ENCODE peak calls at places on chromosomes 12 and 14, in five cellular contexts. M is mesenchymal stem cell, X is colonic mucosa, T is cardiac muscle cell, F is aorta. N is an unnamed sample. For H3K4me1 and H3K9me3, the result is how much of the 10 kb centered on the place peaks cover.

GRCh38 chr12:16949351-16949750 is 343.4 kb upstream of the LMO3 start:
- DNase-seq in X (no peak), M (no peak), T (no peak), F (no peak), N (no peak)

GRCh38 chr12:130832561-130833209 is 6.4 kb downstream of the STX2 start:
- DNase-seq in F (no peak), M (peak), T (no peak), X (peak), N (peak)

GRCh38 chr12:27790179-27790578 is 10.1 kb upstream of the MANSC4 start:
- DNase-seq in M (no peak), T (no peak), F (no peak), X (no peak), N (no peak)

GRCh38 chr14:79584679-79585078 is 626.6 kb downstream of the DIO2 start:
- DNase-seq in T (peak), M (peak), F (no peak), X (no peak), N (no peak)

GRCh38 chr12:52080403-52081201 is 1.1 kb downstream of the SMIM41 start:
- DNase-seq in M (peak), T (no peak), X (no peak), F (peak), N (no peak)

GRCh38 chr12:58750484-58750883 is 169.8 kb downstream of the LRIG3 start:
- DNase-seq in M (peak), F (no peak), X (no peak), T (no peak), N (no peak)

GRCh38 chr12:27383429-27384260 is 51.0 kb downstream of the BMAL2 start:
- DNase-seq in M (peak), T (peak), X (peak), F (peak), N (peak)

GRCh38 chr12:131493068-131493826 is 217.6 kb upstream of the SFSWAP start:
- DNase-seq in T (no peak), F (no peak), M (no peak), X (no peak), N (no peak)

DNA sequence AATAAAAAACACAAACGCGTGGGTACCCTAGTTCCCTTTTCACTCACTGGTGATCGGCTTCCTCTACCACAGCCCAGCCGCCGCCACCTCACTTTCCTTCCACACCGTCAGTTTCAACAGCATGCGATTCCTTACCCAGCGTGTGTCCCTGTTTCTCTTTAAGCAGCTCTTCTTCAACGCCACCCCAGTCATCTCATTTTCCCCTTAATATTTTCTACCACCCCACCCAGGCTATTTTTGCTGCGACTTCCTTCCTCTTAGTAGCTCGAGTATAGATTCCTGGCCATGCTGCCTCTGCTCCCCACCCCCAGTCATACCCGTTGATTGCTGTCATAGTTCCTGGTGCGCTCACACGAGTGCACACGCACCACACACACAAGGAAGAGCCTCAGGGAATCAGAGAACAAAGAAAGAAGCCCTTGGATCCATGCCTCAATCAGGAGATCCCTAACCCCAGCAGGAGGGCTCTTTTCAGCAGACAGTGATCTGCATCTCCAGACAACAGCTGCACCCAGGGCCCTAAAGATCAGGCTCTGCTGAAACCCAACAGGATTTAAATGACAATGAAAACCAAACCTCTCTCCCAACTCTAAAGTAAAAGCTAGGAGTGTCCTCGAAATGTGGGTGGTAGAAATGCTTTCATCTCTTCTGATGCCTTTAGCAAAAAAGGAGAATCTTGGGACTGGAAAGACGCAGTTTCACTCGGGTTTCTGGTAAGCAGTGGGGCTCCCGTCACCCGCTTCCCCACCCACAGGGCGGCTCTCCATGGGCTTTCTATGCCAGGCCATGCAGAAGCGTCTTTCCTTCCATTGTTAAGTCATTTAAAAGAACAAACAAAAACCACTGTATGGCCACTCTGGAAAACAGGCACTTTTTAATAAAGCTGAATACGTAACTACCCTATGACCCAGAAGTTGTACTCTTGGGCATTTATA is 23.8 kb downstream of the VPS37B start:
- DNase-seq in T (no peak), M (peak), F (peak), X (peak), N (peak)
- H3K4me1 ChIP-seq in T (under half), M (under half), F (under half), X (under half), N (under half)

DNA sequence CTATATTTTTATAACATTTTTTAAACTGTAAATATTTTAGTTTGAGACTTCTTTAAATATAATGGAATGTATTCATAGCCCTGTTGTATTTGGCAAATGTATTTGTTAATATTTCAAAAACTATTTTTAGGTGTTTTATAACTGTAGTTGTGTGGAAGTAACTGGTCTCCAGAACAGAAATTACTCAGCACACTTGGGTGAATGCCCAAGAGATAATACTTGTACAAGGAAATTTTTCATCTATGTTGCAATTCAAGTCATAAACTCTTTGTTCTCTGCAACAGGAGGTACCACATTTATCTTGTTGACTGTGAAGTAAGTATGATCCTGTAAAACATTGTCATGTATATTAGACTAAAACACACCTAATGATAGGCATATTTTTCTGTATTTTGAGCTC is 72.8 kb downstream of the SLCO1B3 start:
- DNase-seq in X (peak), F (no peak), T (no peak), M (no peak), N (no peak)
- H3K9me3 ChIP-seq in X (under half), F (under half), T (under half), M (under half), N (under half)

GRCh38 chr14:68672609-68673285 is 120.1 kb downstream of the ZFP36L1 start:
- DNase-seq in M (no peak), T (no peak), F (no peak), X (no peak), N (no peak)
- H3K4me3 ChIP-seq in M (no peak), T (no peak), F (no peak), X (no peak), N (no peak)

DNA sequence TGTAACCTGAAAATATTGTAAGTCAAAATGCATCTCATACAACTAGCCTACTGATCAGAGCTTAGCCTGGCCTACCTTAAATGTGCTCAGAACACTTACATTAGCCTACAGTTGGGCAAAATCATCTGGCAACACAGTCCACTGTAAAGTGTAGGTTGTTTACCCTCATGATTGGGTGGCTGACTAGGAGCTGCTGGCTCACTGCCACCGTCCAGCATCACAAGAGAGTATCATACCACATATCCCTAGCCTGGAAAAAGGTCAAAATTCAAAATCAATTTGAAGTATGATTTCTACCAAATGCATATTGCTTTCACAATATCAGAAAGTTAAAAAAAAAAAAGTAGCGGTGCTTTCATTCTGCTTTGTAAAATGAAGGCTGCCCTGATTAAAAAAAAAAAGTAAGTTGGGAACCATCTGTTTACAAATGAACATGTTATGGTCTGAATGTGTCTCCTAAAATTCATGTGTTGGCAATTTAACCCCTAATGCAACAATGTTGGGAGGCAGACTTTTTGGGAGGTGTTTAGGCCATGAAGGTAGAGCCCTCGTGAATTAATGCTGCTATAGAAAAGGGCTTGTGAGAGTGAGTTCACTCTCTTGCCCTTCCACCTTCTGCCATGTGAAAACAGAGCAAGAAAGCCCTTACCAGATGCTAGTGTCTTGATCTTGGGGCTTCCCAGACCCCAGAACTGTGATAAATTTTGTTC is 211.8 kb downstream of the PPM1H start:
- DNase-seq in F (no peak), X (no peak), M (no peak), T (no peak), N (no peak)
- H3K4me1 ChIP-seq in F (under half), X (under half), M (under half), T (under half), N (under half)

GRCh38 chr12:133080051-133080618 is 588 bp upstream of the ZNF140 start:
- DNase-seq in M (peak), T (peak), X (peak), F (peak), N (peak)

GRCh38 chr12:133080619-133081407 is at the start of gene ZNF140:
- DNase-seq in M (peak), T (peak), X (peak), F (peak), N (peak)

GRCh38 chr12:133081408-133081806 is 684 bp downstream of the ZNF140 start:
- DNase-seq in T (no peak), F (no peak), X (no peak), M (no peak), N (no peak)

GRCh38 chr12:133083345-133083744 is 2.6 kb downstream of the ZNF140 start:
- DNase-seq in F (no peak), T (no peak), M (no peak), X (no peak), N (no peak)
- H3K9me3 ChIP-seq in F (under half), T (under half), M (half or more), X (under half), N (under half)

N was measured in left lung.